ENCODE peak calls at places on chromosomes 4 and X, in ten cellular contexts. T, L, Z, J, X, Q, B, H, M and N are unnamed samples.

GRCh38 chrX:55710701-55711100 is 6.8 kb upstream of the RRAGB start:
- DNase-seq in T (peak), L (no peak), Z (no peak), J (no peak), X (no peak), Q (no peak), B (no peak), H (no peak), M (no peak), N (no peak)

GRCh38 chrX:108439434-108439883 is at the start of gene COL4A5:
- DNase-seq in T (peak), L (peak), Z (no peak), J (no peak), X (no peak), Q (peak), B (no peak), H (peak), M (no peak), N (no peak)

GRCh38 chrX:49792376-49792775 is 36.7 kb upstream of the PAGE4 start:
- DNase-seq in T (no peak), L (no peak), Z (no peak), J (no peak), X (no peak), Q (no peak), B (no peak), H (no peak), M (no peak), N (no peak)

GRCh38 chr4:100347241-100347640 is 157.0 kb upstream of the DDIT4L start:
- DNase-seq in T (no peak), L (no peak), Z (no peak), J (no peak), X (no peak), Q (no peak), B (no peak), H (no peak), M (no peak), N (no peak)

GRCh38 chrX:137363559-137363958 is 202.4 kb upstream of the ZIC3 start:
- DNase-seq in T (no peak), L (no peak), Z (no peak), J (no peak), X (no peak), Q (no peak), B (no peak), H (no peak), M (no peak), N (no peak)

GRCh38 chr4:67754288-67754687 is at the start of gene GNRHR:
- DNase-seq in T (no peak), L (no peak), Z (no peak), J (no peak), X (no peak), Q (no peak), B (no peak), H (no peak), M (no peak), N (no peak)

GRCh38 chr4:39045791-39046221 is 13.6 kb upstream of the TMEM156 start:
- DNase-seq in T (peak), L (no peak), Z (no peak), J (no peak), X (no peak), Q (no peak), B (no peak), H (peak), M (peak), N (no peak)

GRCh38 chrX:108437789-108438623 is at the start of gene COL4A6:
- DNase-seq in T (no peak), L (no peak), Z (no peak), J (no peak), X (no peak), Q (no peak), B (no peak), H (no peak), M (no peak), N (no peak)

GRCh38 chr4:33709247-33709646 is 2535.1 kb downstream of the ARAP2 start:
- DNase-seq in T (peak), L (no peak), Z (no peak), J (no peak), X (no peak), Q (no peak), B (no peak), H (no peak), M (no peak), N (no peak)

GRCh38 chr4:90543419-90544170 is 416.4 kb downstream of the CCSER1 start:
- DNase-seq in T (no peak), L (no peak), Z (no peak), J (no peak), X (no peak), Q (no peak), B (no peak), H (no peak), M (no peak), N (no peak)

GRCh38 chr4:168610911-168611530 is 114.2 kb downstream of the PALLD start:
- DNase-seq in T (peak), L (no peak), Z (no peak), J (no peak), X (no peak), Q (no peak), B (no peak), H (no peak), M (no peak), N (no peak)

GRCh38 chr4:107838138-107838618 is 13.4 kb downstream of the SGMS2 start:
- DNase-seq in T (no peak), L (no peak), Z (no peak), J (no peak), X (no peak), Q (no peak), B (no peak), H (no peak), M (no peak), N (no peak)

GRCh38 chr4:81635747-81636146 is 164.0 kb upstream of the RASGEF1B start:
- DNase-seq in T (no peak), L (no peak), Z (no peak), J (no peak), X (no peak), Q (no peak), B (no peak), H (no peak), M (peak), N (no peak)

GRCh38 chr4:156992943-156993342 is 21.3 kb upstream of the PDGFC start:
- DNase-seq in T (peak), L (no peak), Z (no peak), J (no peak), X (no peak), Q (no peak), B (no peak), H (no peak), M (no peak), N (no peak)

GRCh38 chrX:153634236-153634635 is 12.8 kb upstream of the DUSP9 start:
- DNase-seq in T (no peak), L (no peak), Z (no peak), J (no peak), X (no peak), Q (no peak), B (no peak), H (no peak), M (no peak), N (no peak)

GRCh38 chr4:79492148-79492547 is 84.1 kb upstream of the GK2 start:
- DNase-seq in T (no peak), L (no peak), Z (no peak), J (no peak), X (no peak), Q (no peak), B (no peak), H (no peak), M (no peak), N (no peak)

GRCh38 chr4:151649461-151649860 is 111.3 kb downstream of the GATB start:
- DNase-seq in T (no peak), L (no peak), Z (no peak), J (no peak), X (no peak), Q (no peak), B (no peak), H (no peak), M (no peak), N (no peak)

GRCh38 chrX:133495464-133496391 is 80.4 kb upstream of the GPC4 start:
- DNase-seq in T (no peak), L (no peak), Z (no peak), J (no peak), X (no peak), Q (no peak), B (no peak), H (no peak), M (no peak), N (no peak)

GRCh38 chr4:30537462-30537861 is 182.7 kb upstream of the PCDH7 start:
- DNase-seq in T (peak), L (no peak), Z (no peak), J (no peak), X (no peak), Q (no peak), B (no peak), H (no peak), M (no peak), N (no peak)

GRCh38 chrX:105210258-105210657 is 10.2 kb downstream of the TEX13A start:
- DNase-seq in T (no peak), L (no peak), Z (no peak), J (no peak), X (no peak), Q (no peak), B (no peak), H (no peak), M (no peak), N (no peak)